ENCODE peak calls at places on chromosomes 6 and 20, in eight cellular contexts. X is cardiac muscle cell, C is left ventricle myocardium inferior, F is ovary, S is H7, B is mammary epithelial cell, Y is AG09309, M is epithelial cell of esophagus. H is an unnamed sample.
A peak's percentile ranks its signal among the peaks of the same experiment; 100 is the strongest.

GRCh38 chr6:18837013-18837412 is 449.9 kb downstream of the RNF144B start:
- DNase-seq in M (no peak), Y (no peak), B (no peak), C (no peak), S (no peak), X (no peak), F (no peak), H (no peak)

GRCh38 chr6:166946125-166946524 is 10.2 kb downstream of the RNASET2 start:
- DNase-seq in C (no peak), X (no peak), Y (no peak), M (no peak), F (no peak), B (no peak), S (no peak), H (no peak)

GRCh38 chr6:139256087-139256486 is 35.7 kb downstream of the TXLNB start:
- DNase-seq in B (no peak), Y (peak; percentile 71), S (no peak), M (no peak), F (no peak), X (peak; percentile 82), C (no peak), H (no peak)

GRCh38 chr6:154995241-154996162 is at the start of gene TIAM2:
- DNase-seq in Y (no peak), B (no peak), S (peak; percentile 96), F (peak; percentile 17), C (peak; percentile 17), X (peak; percentile 29), M (no peak), H (no peak)

GRCh38 chr20:40508821-40509220 is 180.2 kb downstream of the MAFB start:
- DNase-seq in X (no peak), Y (no peak), S (no peak), B (no peak), F (no peak), M (no peak), C (no peak), H (no peak)

GRCh38 chr6:80233262-80233661 is 126.8 kb downstream of the BCKDHB start:
- DNase-seq in C (no peak), X (no peak), Y (no peak), F (no peak), M (no peak), S (no peak), B (no peak), H (no peak)

GRCh38 chr6:4970739-4971395 is 33.0 kb downstream of the RPP40 start:
- DNase-seq in X (no peak), B (no peak), S (no peak), Y (no peak), C (no peak), M (no peak), F (no peak), H (no peak)

GRCh38 chr6:27163858-27164257 is 83.6 kb upstream of the PRSS16 start:
- DNase-seq in M (no peak), B (no peak), C (no peak), X (no peak), F (no peak), Y (no peak), S (no peak), H (no peak)

GRCh38 chr20:61924211-61924857 is 141.3 kb downstream of the TAF4 start:
- DNase-seq in F (no peak), X (no peak), Y (no peak), B (no peak), M (no peak), C (no peak), S (peak; percentile 77), H (no peak)

GRCh38 chr20:61926253-61926613 is 139.4 kb downstream of the TAF4 start:
- DNase-seq in B (no peak), M (no peak), F (no peak), X (no peak), C (no peak), S (no peak), Y (no peak), H (no peak)

GRCh38 chr20:61924858-61925554 is 140.7 kb downstream of the TAF4 start:
- DNase-seq in X (no peak), S (peak; percentile 57), M (no peak), B (no peak), Y (no peak), C (no peak), F (no peak), H (no peak)

GRCh38 chr20:61926796-61927192 is 138.9 kb downstream of the TAF4 start:
- DNase-seq in S (no peak), Y (no peak), F (no peak), C (no peak), B (no peak), M (no peak), X (no peak), H (no peak)

GRCh38 chr20:61925555-61926252 is 140.0 kb downstream of the TAF4 start:
- DNase-seq in Y (peak; percentile 34), B (peak; percentile 74), F (no peak), S (peak; percentile 58), M (peak; percentile 53), X (peak; percentile 55), C (no peak), H (no peak)
- H3K4me3 ChIP-seq in Y (no peak overlapping the region), B (no peak overlapping the region), F (no peak overlapping the region), S (no peak overlapping the region), M (no peak overlapping the region), X (no peak overlapping the region), C (no peak overlapping the region), H (no peak overlapping the region)

GRCh38 chr20:25741088-25741487 is 44.4 kb upstream of the ZNF337 start:
- DNase-seq in B (no peak), M (no peak), Y (no peak), X (no peak), C (no peak), F (no peak), S (no peak), H (no peak)

GRCh38 chr20:25739615-25740320 is 43.1 kb upstream of the ZNF337 start:
- DNase-seq in M (peak; percentile 26), C (no peak), X (peak; percentile 2), B (peak; percentile 46), S (no peak), F (no peak), Y (no peak), H (no peak)

GRCh38 chr20:25733903-25734302 is 37.2 kb upstream of the ZNF337 start:
- DNase-seq in C (no peak), F (no peak), X (no peak), Y (no peak), B (no peak), M (no peak), S (no peak), H (no peak)

DNA sequence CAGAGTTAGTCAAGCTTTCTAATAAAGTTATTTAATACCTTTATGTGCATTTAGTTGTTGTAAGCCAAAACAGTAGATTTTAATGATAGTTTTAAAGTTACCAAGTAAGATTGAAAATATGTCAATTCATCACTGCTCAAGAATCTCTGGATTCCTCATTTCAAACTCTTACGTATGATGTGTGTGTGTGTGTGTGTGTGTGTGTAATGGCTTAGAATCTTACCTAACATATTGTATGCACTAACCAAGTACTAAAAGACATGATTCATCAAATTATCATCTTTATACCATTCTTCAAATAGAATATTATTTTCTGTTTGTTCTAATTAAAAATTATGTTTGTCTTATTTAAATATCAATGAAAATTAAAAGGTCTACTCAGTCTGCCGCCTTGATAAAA is 41.5 kb upstream of the ZNF337 start:
- DNase-seq in S (no peak), M (peak; percentile 56), F (no peak), B (peak; percentile 69), C (no peak), X (no peak), Y (peak; percentile 18), H (no peak)
- H3K4me3 ChIP-seq in S (no peak overlapping the region), M (no peak overlapping the region), F (no peak overlapping the region), B (no peak overlapping the region), C (no peak overlapping the region), X (no peak overlapping the region), Y (no peak overlapping the region), H (no peak overlapping the region)

DNA sequence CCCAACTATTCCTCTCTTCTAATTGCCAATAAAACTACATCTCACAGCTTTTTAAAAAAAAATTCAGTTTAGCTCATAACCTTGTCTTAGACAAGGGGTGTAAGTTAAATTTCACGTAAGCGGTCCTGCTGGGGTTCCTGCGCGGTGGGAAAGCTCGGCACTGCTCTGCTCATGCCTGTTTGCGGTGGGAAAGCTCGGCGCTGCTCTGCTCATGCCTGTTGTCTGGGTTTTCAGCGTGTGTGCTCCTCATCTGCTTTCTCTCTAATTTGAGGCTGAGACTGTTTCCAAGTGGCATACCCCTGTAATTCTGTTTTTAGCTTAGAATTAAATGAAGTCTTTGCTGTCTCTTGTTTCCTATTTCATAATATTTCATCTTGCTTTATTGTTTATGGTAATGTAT is 18.6 kb downstream of the ARID1B start:
- DNase-seq in C (no peak), X (no peak), F (no peak), S (no peak), M (no peak), Y (no peak), B (peak; percentile 48), H (no peak)
- H3K4me3 ChIP-seq in C (peak overlapping the region; percentile 57), X (no peak overlapping the region), F (no peak overlapping the region), S (no peak overlapping the region), M (no peak overlapping the region), Y (peak overlapping the region; percentile 34), B (no peak overlapping the region), H (no peak overlapping the region)

DNA sequence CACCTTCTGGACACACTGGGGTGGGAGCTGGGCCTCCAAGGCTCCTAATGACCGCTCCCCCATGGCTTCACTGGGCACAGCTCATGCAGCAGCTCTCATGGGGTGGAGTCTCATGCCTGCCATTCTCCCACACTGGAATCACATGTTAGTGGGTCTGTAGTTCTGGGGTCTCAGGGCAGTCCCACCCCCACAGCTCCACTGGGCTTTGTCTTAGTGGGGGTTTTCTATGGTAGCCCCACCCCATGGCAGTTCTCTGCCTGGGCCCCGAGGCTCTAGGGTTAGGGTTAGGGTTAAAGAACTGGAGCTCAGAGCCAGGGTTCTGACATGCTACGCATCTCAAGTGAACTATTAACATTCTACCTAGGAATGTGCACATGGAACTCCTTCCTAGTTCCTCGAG is 139.0 kb downstream of the PCSK2 start:
- DNase-seq in S (no peak), M (no peak), B (no peak), Y (no peak), C (no peak), X (no peak), F (no peak), H (no peak)
- H3K4me3 ChIP-seq in S (no peak overlapping the region), M (no peak overlapping the region), B (no peak overlapping the region), Y (no peak overlapping the region), C (no peak overlapping the region), X (no peak overlapping the region), F (no peak overlapping the region), H (no peak overlapping the region)